ENCODE peak calls at places on chromosomes 12 and 14, in six cellular contexts. G is mucosa of gallbladder, N is nephron progenitor cell, Z is right cardiac atrium, F is T follicular helper cell, X is tibial nerve. L is an unnamed sample.

GRCh38 chr12:108240027-108240785 is 98.9 kb downstream of the CMKLR1 start:
- DNase-seq in G (no peak), N (no peak), Z (no peak), F (no peak), X (no peak), L (no peak)

GRCh38 chr12:4270670-4271432 is 2.7 kb upstream of the CCND2 start:
- DNase-seq in G (peak), N (peak), Z (peak), F (no peak), X (peak), L (peak)

GRCh38 chr14:98580131-98580678 is 691.8 kb downstream of the BCL11B start:
- DNase-seq in G (no peak), N (peak), Z (no peak), F (no peak), X (no peak), L (no peak)

GRCh38 chr12:7806863-7807487 is 17.8 kb downstream of the NANOG start:
- DNase-seq in G (peak), N (peak), Z (peak), F (peak), X (peak), L (peak)

GRCh38 chr12:113092478-113093408 is 36.2 kb downstream of the DTX1 start:
- DNase-seq in G (peak), N (peak), Z (peak), F (no peak), X (no peak), L (peak)

GRCh38 chr12:15276088-15276698 is 46.1 kb upstream of the PTPRO start:
- DNase-seq in G (peak), N (peak), Z (no peak), F (no peak), X (peak), L (peak)

GRCh38 chr12:59388694-59389093 is 207.1 kb upstream of the SLC16A7 start:
- DNase-seq in G (no peak), N (no peak), Z (no peak), F (no peak), X (no peak), L (no peak)

GRCh38 chr12:56143870-56144269 is 8.5 kb upstream of the MYL6B start:
- DNase-seq in G (no peak), N (no peak), Z (peak), F (no peak), X (peak), L (no peak)

GRCh38 chr12:46702581-46703344 is 123.0 kb downstream of the SLC38A4 start:
- DNase-seq in G (no peak), N (no peak), Z (no peak), F (no peak), X (no peak), L (peak)

L was measured in neuronal stem cell.